ENCODE peak calls at places on chromosomes 12 and 14, in four cellular contexts. U is fibroblast of lung, E is heart right ventricle, F is tibial nerve. X is an unnamed sample.

GRCh38 chr14:70640938-70641547 is 673 bp upstream of the TTC9 start:
- DNase-seq in E (no peak), F (no peak), U (peak; percentile 30), X (no peak)

GRCh38 chr14:54427914-54428313 is 13.3 kb downstream of the CNIH1 start:
- DNase-seq in F (no peak), E (no peak), U (no peak), X (no peak)

GRCh38 chr12:47907851-47908454 is 3.2 kb upstream of the VDR start:
- DNase-seq in F (no peak), E (no peak), U (no peak), X (no peak)

GRCh38 chr14:95398630-95399547 is 79.2 kb upstream of the CLMN start:
- DNase-seq in E (no peak), F (no peak), U (no peak), X (no peak)

GRCh38 chr12:125185740-125186470 is 120.7 kb downstream of the AACS start:
- DNase-seq in F (no peak), E (peak; percentile 83), U (peak; percentile 56), X (peak; percentile 88)

GRCh38 chr12:81610955-81611889 is 147.9 kb downstream of the PPFIA2 start:
- DNase-seq in F (no peak), E (no peak), U (no peak), X (no peak)

GRCh38 chr14:67806228-67806627 is 10.2 kb downstream of the ZFYVE26 start:
- DNase-seq in F (no peak), E (no peak), U (no peak), X (no peak)

GRCh38 chr14:74401504-74402241 is 24.3 kb downstream of the SYNDIG1L start:
- DNase-seq in U (no peak), F (peak; percentile 9), E (peak; percentile 27), X (peak; percentile 50)

GRCh38 chr14:57732886-57733285 is 133.0 kb downstream of the SLC35F4 start:
- DNase-seq in U (peak; percentile 31), F (no peak), E (no peak), X (no peak)

GRCh38 chr14:69355955-69356321 is 42.2 kb downstream of the ERH start:
- DNase-seq in E (no peak), U (peak; percentile 50), F (peak; percentile 50), X (no peak)

GRCh38 chr12:1618489-1618888 is 10.5 kb upstream of the WNT5B start:
- DNase-seq in U (no peak), E (no peak), F (no peak), X (no peak)

GRCh38 chr14:92578511-92578910 is 64.9 kb downstream of the RIN3 start:
- DNase-seq in U (peak; percentile 62), F (no peak), E (no peak), X (no peak)

GRCh38 chr12:40375076-40375475 is 150.3 kb downstream of the LRRK2 start:
- DNase-seq in F (no peak), U (no peak), E (no peak), X (no peak)

GRCh38 chr14:61780125-61780524 is 17.9 kb downstream of the SNAPC1 start:
- DNase-seq in F (no peak), U (no peak), E (no peak), X (no peak)

GRCh38 chr12:51926064-51926632 is 18.8 kb downstream of the ACVRL1 start:
- DNase-seq in F (no peak), E (no peak), U (no peak), X (no peak)

GRCh38 chr12:124357616-124358015 is 62.7 kb downstream of the RFLNA start:
- DNase-seq in F (no peak), E (no peak), U (no peak), X (no peak)

GRCh38 chr12:124992874-124993567 is 424 bp upstream of the BRI3BP start:
- DNase-seq in U (peak; percentile 28), E (no peak), F (no peak), X (peak; percentile 73)

GRCh38 chr12:16524378-16524777 is 81.6 kb downstream of the LMO3 start:
- DNase-seq in F (no peak), E (no peak), U (no peak), X (no peak)

GRCh38 chr12:120224304-120225199 is 23.6 kb upstream of the RPLP0 start:
- DNase-seq in F (no peak), U (no peak), E (peak; percentile 52), X (peak; percentile 93)

GRCh38 chr12:19847294-19848059 is 408.2 kb downstream of the AEBP2 start:
- DNase-seq in U (peak; percentile 55), F (no peak), E (peak; percentile 25), X (no peak)

GRCh38 chr12:71638499-71638898 is 25.1 kb downstream of the ZFC3H1 start:
- DNase-seq in F (no peak), U (no peak), E (no peak), X (no peak)

GRCh38 chr14:75418779-75419768 is 8.7 kb upstream of the JDP2 start:
- DNase-seq in F (no peak), E (peak; percentile 27), U (no peak), X (no peak)

GRCh38 chr12:66693901-66694513 is 15.1 kb upstream of the GRIP1 start:
- DNase-seq in F (peak; percentile 78), U (peak; percentile 78), E (no peak), X (no peak)

DNA sequence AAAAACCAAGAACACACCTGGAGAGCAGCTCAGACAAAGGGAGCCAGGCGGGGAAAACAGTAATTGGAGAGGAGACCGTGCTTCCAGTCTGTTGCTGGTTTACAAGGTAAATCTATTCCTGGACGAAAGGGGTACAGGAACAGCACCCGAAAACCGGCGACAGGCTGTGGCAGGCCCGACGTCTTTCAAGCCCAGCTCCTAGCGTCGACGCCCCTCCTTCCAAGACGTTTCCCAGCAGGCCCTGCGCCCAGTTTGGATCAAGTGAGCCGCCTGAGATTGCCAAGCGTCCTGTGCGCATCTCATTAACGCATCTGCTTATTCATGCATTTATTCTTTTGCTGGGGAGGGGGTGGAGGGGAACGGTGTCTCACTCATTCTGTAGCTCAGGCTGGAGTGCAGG is 1.4 kb downstream of the C12orf56 start:
- DNase-seq in F (no peak), U (no peak), E (no peak), X (no peak)
- H3K27ac ChIP-seq in F (no peak overlapping the region), U (no peak overlapping the region), E (no peak overlapping the region), X (no peak overlapping the region)

GRCh38 chr14:99522934-99523660 is 41.9 kb downstream of the CCNK start:
- DNase-seq in E (no peak), U (peak; percentile 25), F (no peak), X (no peak)

GRCh38 chr14:99523661-99524050 is 42.4 kb downstream of the CCNK start:
- DNase-seq in U (no peak), F (no peak), E (no peak), X (no peak)

GRCh38 chr14:99522025-99522401 is 40.8 kb downstream of the CCNK start:
- DNase-seq in F (no peak), U (no peak), E (no peak), X (no peak)

GRCh38 chr14:99521176-99522024 is 40.2 kb downstream of the CCNK start:
- DNase-seq in U (no peak), E (no peak), F (no peak), X (no peak)

DNA sequence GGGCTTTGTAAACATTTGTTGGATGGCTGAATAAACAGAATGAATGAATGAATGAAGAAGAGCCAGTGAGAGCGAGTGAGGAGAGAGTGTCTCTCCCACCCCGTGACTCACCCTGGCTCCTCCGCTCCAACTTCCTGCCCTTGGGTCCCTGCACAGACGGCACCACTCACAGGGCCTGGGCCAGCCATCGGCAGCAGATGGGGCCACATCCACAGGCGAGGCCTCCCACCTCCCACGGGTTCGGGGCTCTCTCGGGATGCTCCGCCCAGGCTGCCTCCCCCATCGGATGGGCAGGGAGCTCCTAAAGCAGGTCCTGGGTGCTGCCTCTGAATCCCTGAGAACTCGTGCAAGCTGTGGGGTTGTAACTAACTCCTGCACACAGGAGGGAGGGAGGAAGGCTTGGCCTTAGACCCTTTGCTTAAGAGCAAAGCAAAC is 41.3 kb downstream of the CCNK start:
- DNase-seq in U (peak; percentile 52), E (no peak), F (no peak), X (no peak)
- TF ChIP-seq CTCF in U (no peak), E (no peak), F (no peak), X (no peak)

GRCh38 chr12:54426690-54427089 is 7.6 kb upstream of the ITGA5 start:
- DNase-seq in F (no peak), E (no peak), U (no peak), X (no peak)

GRCh38 chr12:54425696-54426095 is 6.6 kb upstream of the ITGA5 start:
- DNase-seq in U (no peak), E (no peak), F (no peak), X (no peak)

GRCh38 chr12:54430471-54431075 is 11.5 kb upstream of the ITGA5 start:
- DNase-seq in F (no peak), U (no peak), E (no peak), X (no peak)

GRCh38 chr12:54429014-54429471 is 10.0 kb upstream of the ITGA5 start:
- DNase-seq in U (no peak), F (no peak), E (no peak), X (no peak)

DNA sequence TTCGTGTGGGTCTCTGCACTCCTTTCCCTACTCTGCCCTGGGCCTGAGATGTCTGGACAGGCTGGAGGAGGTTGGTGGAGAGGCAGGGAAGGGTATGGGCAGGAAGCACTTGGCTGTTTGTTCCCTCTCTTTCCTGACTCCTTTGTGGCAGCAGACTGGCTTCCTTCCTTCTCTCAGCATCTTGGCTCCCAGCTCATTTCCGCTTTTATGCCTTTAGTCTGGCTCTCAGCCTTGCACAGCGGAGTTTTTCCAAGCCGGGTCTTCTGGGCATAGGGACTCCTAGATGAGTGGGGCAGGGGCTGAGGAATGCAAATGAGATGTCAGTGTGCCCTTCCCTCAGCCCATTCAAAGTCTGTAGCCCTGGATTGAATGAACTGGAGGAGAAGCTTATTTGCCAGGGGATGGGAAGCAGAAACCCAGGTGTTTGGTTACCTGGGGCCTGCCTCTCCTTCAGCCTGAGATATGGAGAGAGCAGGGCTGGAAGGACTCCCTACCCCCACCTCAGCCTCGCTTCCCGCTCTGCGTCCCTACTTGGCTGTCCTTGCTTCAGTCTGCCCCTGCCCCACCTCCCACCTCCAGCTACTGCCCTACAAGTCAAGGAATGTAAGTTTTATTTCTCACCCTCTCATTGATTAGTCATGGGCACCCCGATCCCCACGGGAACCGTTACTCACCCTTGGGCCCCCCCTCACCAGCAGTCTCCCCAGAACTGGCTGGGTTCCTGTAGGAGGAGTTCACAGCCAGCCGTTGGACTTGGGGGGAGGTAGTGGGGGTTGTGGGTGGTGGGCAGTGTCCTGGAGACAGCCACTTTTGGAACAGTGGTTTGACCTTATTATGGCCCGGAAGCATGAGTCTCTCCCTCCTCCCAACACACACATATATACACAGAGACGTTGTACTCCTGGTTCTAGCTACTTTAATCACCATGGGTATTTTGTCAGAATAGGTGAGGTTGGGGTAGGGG is 9.3 kb upstream of the ITGA5 start:
- DNase-seq in U (peak; percentile 85), F (no peak), E (no peak), X (no peak)
- H3K27ac ChIP-seq in U (peak overlapping the region; percentile 49), F (no peak overlapping the region), E (peak overlapping the region; percentile 80), X (peak overlapping the region; percentile 36)

DNA sequence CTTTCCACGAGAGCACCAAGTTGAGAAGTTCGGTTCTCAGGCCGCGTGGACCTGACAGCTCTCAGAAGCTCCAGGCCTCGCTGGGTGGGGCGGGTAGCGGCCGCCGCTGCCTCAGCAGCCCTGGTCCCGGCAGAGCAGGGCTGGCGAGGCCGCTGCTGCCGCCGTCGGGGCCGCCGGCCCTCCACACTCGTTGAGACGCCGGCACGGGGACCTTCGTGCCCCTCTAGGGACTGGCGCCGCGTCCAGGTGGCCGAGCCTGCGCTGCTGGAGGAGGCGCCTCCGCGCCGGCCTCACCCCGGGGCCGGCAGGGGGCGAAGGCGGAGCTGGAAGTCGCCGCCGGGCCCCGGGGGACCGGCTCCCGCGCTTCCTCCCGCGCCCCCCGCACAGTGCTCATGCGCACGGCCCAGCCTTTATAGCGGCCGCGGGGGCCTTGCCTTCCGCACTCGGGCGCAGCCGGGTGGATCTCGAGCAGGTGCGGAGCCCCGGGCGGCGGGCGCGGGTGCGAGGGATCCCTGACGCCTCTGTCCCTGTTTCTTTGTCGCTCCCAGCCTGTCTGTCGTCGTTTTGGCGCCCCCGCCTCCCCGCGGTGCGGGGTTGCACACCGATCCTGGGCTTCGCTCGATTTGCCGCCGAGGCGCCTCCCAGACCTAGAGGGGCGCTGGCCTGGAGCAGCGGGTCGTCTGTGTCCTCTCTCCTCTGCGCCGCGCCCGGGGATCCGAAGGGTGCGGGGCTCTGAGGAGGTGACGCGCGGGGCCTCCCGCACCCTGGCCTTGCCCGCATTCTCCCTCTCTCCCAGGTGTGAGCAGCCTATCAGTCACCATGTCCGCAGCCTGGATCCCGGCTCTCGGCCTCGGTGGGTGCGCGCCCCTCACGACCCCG is at the start of gene COCH:
- DNase-seq in F (no peak), U (no peak), E (peak; percentile 36), X (no peak)
- TF ChIP-seq CTCF in F (peak; percentile 22), U (no peak), E (no peak), X (peak; percentile 27)